ENCODE peak calls at places on chromosomes 2 and 18, in four cellular contexts. One of them, this sample, is unnamed.

GRCh38 chr2:168216351-168217005 is 30.9 kb downstream of the STK39 start:
- DNase-seq in tibial artery: no peak
- DNase-seq in K562: no peak
- DNase-seq in sigmoid colon: no peak
- DNase-seq in this sample: no peak

GRCh38 chr2:170141865-170142264 is 36.1 kb upstream of the MYO3B start:
- DNase-seq in tibial artery: no peak
- DNase-seq in K562: no peak
- DNase-seq in sigmoid colon: no peak
- DNase-seq in this sample: no peak

GRCh38 chr2:121095257-121096080 is 189.5 kb downstream of the TFCP2L1 start:
- DNase-seq in tibial artery: peak; percentile 77
- DNase-seq in K562: peak; percentile 74
- DNase-seq in sigmoid colon: peak; percentile 69
- DNase-seq in this sample: peak; percentile 87

GRCh38 chr2:222105046-222105445 is 193.8 kb downstream of the PAX3 start:
- DNase-seq in tibial artery: no peak
- DNase-seq in K562: no peak
- DNase-seq in sigmoid colon: no peak
- DNase-seq in this sample: no peak

GRCh38 chr2:241121008-241121407 is 18.9 kb upstream of the MTERF4 start:
- DNase-seq in tibial artery: no peak
- DNase-seq in K562: no peak
- DNase-seq in sigmoid colon: peak; percentile 4
- DNase-seq in this sample: no peak

GRCh38 chr2:160397530-160397865 is 96.1 kb downstream of the RBMS1 start:
- DNase-seq in tibial artery: no peak
- DNase-seq in K562: no peak
- DNase-seq in sigmoid colon: no peak
- DNase-seq in this sample: no peak

GRCh38 chr2:238203973-238204683 is 633 bp upstream of the ILKAP start:
- DNase-seq in tibial artery: peak; percentile 68
- DNase-seq in K562: no peak
- DNase-seq in sigmoid colon: no peak
- DNase-seq in this sample: no peak

GRCh38 chr2:168449419-168449818 is 6.7 kb upstream of the CERS6 start:
- DNase-seq in tibial artery: no peak
- DNase-seq in K562: no peak
- DNase-seq in sigmoid colon: no peak
- DNase-seq in this sample: no peak

GRCh38 chr2:5825686-5826085 is 133.5 kb downstream of the SOX11 start:
- DNase-seq in tibial artery: no peak
- DNase-seq in K562: no peak
- DNase-seq in sigmoid colon: no peak
- DNase-seq in this sample: no peak

GRCh38 chr2:127166221-127166860 is 53.8 kb downstream of the CYP27C1 start:
- DNase-seq in tibial artery: no peak
- DNase-seq in K562: no peak
- DNase-seq in sigmoid colon: peak; percentile 55
- DNase-seq in this sample: no peak

GRCh38 chr2:144941743-144942488 is 422.0 kb upstream of the ZEB2 start:
- DNase-seq in tibial artery: no peak
- DNase-seq in K562: no peak
- DNase-seq in sigmoid colon: no peak
- DNase-seq in this sample: no peak

GRCh38 chr2:85772841-85773491 is 19.2 kb downstream of the ATOH8 start:
- DNase-seq in tibial artery: peak; percentile 81
- DNase-seq in K562: no peak
- DNase-seq in sigmoid colon: peak; percentile 89
- DNase-seq in this sample: no peak

GRCh38 chr2:810397-810796 is 133.2 kb upstream of the TMEM18 start:
- DNase-seq in tibial artery: no peak
- DNase-seq in K562: no peak
- DNase-seq in sigmoid colon: no peak
- DNase-seq in this sample: no peak

GRCh38 chr18:2223859-2224258 is 347.4 kb downstream of the METTL4 start:
- DNase-seq in tibial artery: no peak
- DNase-seq in K562: no peak
- DNase-seq in sigmoid colon: no peak
- DNase-seq in this sample: no peak

GRCh38 chr2:63403820-63404219 is 184.5 kb downstream of the WDPCP start:
- DNase-seq in tibial artery: no peak
- DNase-seq in K562: no peak
- DNase-seq in sigmoid colon: no peak
- DNase-seq in this sample: no peak

GRCh38 chr2:226661789-226662545 is 137.7 kb downstream of the IRS1 start:
- DNase-seq in tibial artery: no peak
- DNase-seq in K562: no peak
- DNase-seq in sigmoid colon: peak; percentile 70
- DNase-seq in this sample: peak; percentile 82

GRCh38 chr2:122384768-122385333 is 629.4 kb downstream of the TSN start:
- DNase-seq in tibial artery: no peak
- DNase-seq in K562: no peak
- DNase-seq in sigmoid colon: no peak
- DNase-seq in this sample: no peak

GRCh38 chr2:128584296-128584900 is 265.7 kb upstream of the HS6ST1 start:
- DNase-seq in tibial artery: no peak
- DNase-seq in K562: no peak
- DNase-seq in sigmoid colon: no peak
- DNase-seq in this sample: no peak

GRCh38 chr2:101486258-101486701 is 11.4 kb upstream of the RFX8 start:
- DNase-seq in tibial artery: no peak
- DNase-seq in K562: no peak
- DNase-seq in sigmoid colon: no peak
- DNase-seq in this sample: no peak

GRCh38 chr2:168254158-168254935 is 7.0 kb upstream of the STK39 start:
- DNase-seq in tibial artery: no peak
- DNase-seq in K562: no peak
- DNase-seq in sigmoid colon: no peak
- DNase-seq in this sample: no peak

GRCh38 chr2:206231669-206232286 is 42.7 kb upstream of the ZDBF2 start:
- DNase-seq in tibial artery: no peak
- DNase-seq in K562: no peak
- DNase-seq in sigmoid colon: no peak
- DNase-seq in this sample: no peak

GRCh38 chr2:69907216-69907615 is 7.7 kb upstream of the MXD1 start:
- DNase-seq in tibial artery: no peak
- DNase-seq in K562: no peak
- DNase-seq in sigmoid colon: no peak
- DNase-seq in this sample: no peak

GRCh38 chr18:39945076-39945475 is 2010.0 kb upstream of the PIK3C3 start:
- DNase-seq in tibial artery: no peak
- DNase-seq in K562: no peak
- DNase-seq in sigmoid colon: no peak
- DNase-seq in this sample: no peak

GRCh38 chr2:100041946-100042345 is 100.4 kb downstream of the AFF3 start:
- DNase-seq in tibial artery: no peak
- DNase-seq in K562: no peak
- DNase-seq in sigmoid colon: no peak
- DNase-seq in this sample: no peak

GRCh38 chr2:148273158-148273691 is 252.3 kb downstream of the MBD5 start:
- DNase-seq in tibial artery: no peak
- DNase-seq in K562: no peak
- DNase-seq in sigmoid colon: no peak
- DNase-seq in this sample: no peak

GRCh38 chr18:55868909-55869308 is 280.9 kb upstream of the TCF4 start:
- DNase-seq in tibial artery: no peak
- DNase-seq in K562: no peak
- DNase-seq in sigmoid colon: no peak
- DNase-seq in this sample: no peak

DNA sequence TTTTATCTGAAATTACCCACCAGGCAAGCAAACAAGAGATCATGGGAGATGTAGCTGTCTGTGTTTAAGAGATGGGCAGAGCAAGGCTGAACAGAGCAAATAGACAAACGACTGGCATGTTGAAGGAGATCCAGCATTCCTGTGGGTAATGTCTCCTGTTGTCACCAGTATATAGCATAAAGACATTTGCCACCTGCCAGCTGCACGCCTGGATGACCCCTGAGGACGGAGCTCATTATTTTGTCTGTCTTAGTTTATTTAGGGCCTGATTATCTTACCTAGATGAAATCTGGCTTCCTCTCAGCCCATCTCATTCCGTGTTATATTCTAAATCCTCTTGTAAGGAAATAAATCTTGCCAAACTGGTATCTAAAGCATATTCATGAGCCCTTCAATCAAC is 510.3 kb upstream of the LINC00305 start:
- DNase-seq in tibial artery: no peak
- DNase-seq in K562: no peak
- DNase-seq in sigmoid colon: no peak
- DNase-seq in this sample: no peak
- H3K27ac ChIP-seq in tibial artery: no peak overlapping the region
- H3K27ac ChIP-seq in K562: no peak overlapping the region
- H3K27ac ChIP-seq in sigmoid colon: no peak overlapping the region
- H3K27ac ChIP-seq in this sample: no peak overlapping the region

GRCh38 chr18:49050462-49050861 is 99.7 kb upstream of the SMAD7 start:
- DNase-seq in tibial artery: no peak
- DNase-seq in K562: no peak
- DNase-seq in sigmoid colon: no peak
- DNase-seq in this sample: no peak

GRCh38 chr18:49055196-49055595 is 104.4 kb upstream of the SMAD7 start:
- DNase-seq in tibial artery: no peak
- DNase-seq in K562: no peak
- DNase-seq in sigmoid colon: no peak
- DNase-seq in this sample: no peak

GRCh38 chr18:49051323-49051967 is 100.7 kb upstream of the SMAD7 start:
- DNase-seq in tibial artery: no peak
- DNase-seq in K562: no peak
- DNase-seq in sigmoid colon: no peak
- DNase-seq in this sample: no peak

GRCh38 chr18:49055787-49056186 is 105.0 kb upstream of the SMAD7 start:
- DNase-seq in tibial artery: peak; percentile 93
- DNase-seq in K562: peak; percentile 20
- DNase-seq in sigmoid colon: peak; percentile 93
- DNase-seq in this sample: peak; percentile 79

DNA sequence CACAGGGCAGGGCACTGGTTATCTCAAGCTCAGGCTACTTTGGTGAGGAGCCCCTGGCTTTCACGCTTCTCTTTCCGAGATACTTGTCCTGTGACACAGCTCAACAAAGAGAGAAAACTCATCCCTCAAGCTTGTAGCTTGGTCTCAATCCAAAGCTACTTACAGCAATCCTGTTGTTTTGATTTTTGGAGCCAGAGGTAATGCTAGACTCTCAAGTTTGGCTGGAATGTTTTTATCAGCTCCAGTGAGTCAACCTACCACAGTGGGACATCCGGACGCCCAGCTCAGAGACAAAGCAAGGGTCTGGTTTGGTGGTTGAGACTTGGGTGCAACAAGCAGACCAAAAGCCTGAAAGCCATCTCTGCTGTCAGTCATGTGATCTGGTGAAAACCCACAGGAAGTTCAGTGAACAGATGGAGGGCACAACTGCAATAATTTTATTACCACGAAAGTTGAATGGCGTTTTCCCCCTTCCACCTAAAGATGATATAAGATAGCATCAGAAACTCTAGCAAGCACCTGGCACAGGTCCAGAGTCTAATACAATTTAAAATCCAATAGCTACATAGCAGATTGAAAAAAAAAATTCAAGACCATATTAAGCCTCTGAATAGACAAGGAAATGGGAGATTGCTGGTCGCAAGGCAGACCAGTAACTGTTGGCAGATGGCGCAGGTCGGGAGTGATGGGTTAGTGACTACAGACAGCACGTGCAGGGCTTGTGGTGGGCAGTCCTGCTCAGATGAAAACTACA is 102.3 kb upstream of the SMAD7 start:
- DNase-seq in tibial artery: no peak
- DNase-seq in K562: no peak
- DNase-seq in sigmoid colon: no peak
- DNase-seq in this sample: no peak
- H3K4me1 ChIP-seq in tibial artery: peaks cover 11% of the 10 kb centered on the region
- H3K4me1 ChIP-seq in K562: peaks cover 2% of the 10 kb centered on the region
- H3K4me1 ChIP-seq in sigmoid colon: no peaks in the 10 kb centered on the region
- H3K4me1 ChIP-seq in this sample: no peaks in the 10 kb centered on the region

DNA sequence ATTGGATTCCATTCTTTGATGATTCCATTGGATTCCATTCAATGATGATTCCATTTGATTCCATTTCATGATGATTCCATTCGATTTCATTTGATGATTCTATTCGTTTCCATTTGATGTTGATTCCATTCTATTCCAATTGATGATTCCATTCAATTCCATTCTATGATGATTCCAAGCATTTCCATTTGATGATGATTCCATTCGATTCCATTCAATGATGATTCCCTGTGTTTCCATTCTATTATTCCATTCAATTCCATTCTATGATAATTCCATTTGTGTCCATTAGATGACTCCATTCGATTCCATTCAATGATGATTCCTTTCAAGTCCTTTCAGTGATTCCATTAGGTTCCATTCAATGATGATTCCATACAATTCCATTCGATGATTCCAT is 1090.5 kb downstream of the RPIA start:
- DNase-seq in tibial artery: no peak
- DNase-seq in K562: no peak
- DNase-seq in sigmoid colon: no peak
- DNase-seq in this sample: no peak
- H3K9me3 ChIP-seq in tibial artery: peaks cover 49% of the 10 kb centered on the region
- H3K9me3 ChIP-seq in K562: no peaks in the 10 kb centered on the region
- H3K9me3 ChIP-seq in sigmoid colon: peaks cover 13% of the 10 kb centered on the region
- H3K9me3 ChIP-seq in this sample: peaks cover 37% of the 10 kb centered on the region

GRCh38 chr2:96186562-96186961 is 22.1 kb downstream of the STARD7 start:
- DNase-seq in tibial artery: no peak
- DNase-seq in K562: no peak
- DNase-seq in sigmoid colon: no peak
- DNase-seq in this sample: no peak
- H3K27ac ChIP-seq in tibial artery: peak overlapping the region; percentile 11
- H3K27ac ChIP-seq in K562: no peak overlapping the region
- H3K27ac ChIP-seq in sigmoid colon: no peak overlapping the region
- H3K27ac ChIP-seq in this sample: no peak overlapping the region

This sample was measured in kidney.